ENCODE peak calls at places on chromosomes 11 and 22, in four cellular contexts. One of them, this sample, is unnamed. For H3K4me1 and H3K27me3, the result is how much of the 10 kb centered on the place peaks cover.

GRCh38 chr11:67271548-67272284 is 5.4 kb downstream of the GRK2 start:
- DNase-seq in thoracic aorta: no peak
- DNase-seq in lower lobe of right lung: peak
- DNase-seq in pancreas: no peak
- DNase-seq in this sample: peak

GRCh38 chr22:18109410-18110193 is 1.0 kb upstream of the TUBA8 start:
- DNase-seq in pancreas: no peak
- DNase-seq in lower lobe of right lung: no peak
- DNase-seq in thoracic aorta: no peak
- DNase-seq in this sample: no peak

GRCh38 chr11:125271436-125272064 is 107.0 kb downstream of the PKNOX2 start:
- DNase-seq in thoracic aorta: no peak
- DNase-seq in pancreas: no peak
- DNase-seq in lower lobe of right lung: no peak
- DNase-seq in this sample: no peak

GRCh38 chr11:130171534-130171933 is 12.0 kb downstream of the ST14 start:
- DNase-seq in pancreas: no peak
- DNase-seq in lower lobe of right lung: no peak
- DNase-seq in thoracic aorta: no peak
- DNase-seq in this sample: no peak

GRCh38 chr11:118126082-118126838 is 26.4 kb downstream of the SCN4B start:
- DNase-seq in lower lobe of right lung: no peak
- DNase-seq in pancreas: no peak
- DNase-seq in thoracic aorta: no peak
- DNase-seq in this sample: no peak

GRCh38 chr11:116452447-116452846 is 320.3 kb downstream of the BUD13 start:
- DNase-seq in thoracic aorta: no peak
- DNase-seq in pancreas: no peak
- DNase-seq in lower lobe of right lung: no peak
- DNase-seq in this sample: no peak

GRCh38 chr22:40077646-40078016 is 82.9 kb downstream of the FAM83F start:
- DNase-seq in thoracic aorta: no peak
- DNase-seq in pancreas: no peak
- DNase-seq in lower lobe of right lung: no peak
- DNase-seq in this sample: no peak

GRCh38 chr22:30781271-30781875 is 86.7 kb downstream of the OSBP2 start:
- DNase-seq in pancreas: no peak
- DNase-seq in thoracic aorta: no peak
- DNase-seq in lower lobe of right lung: no peak
- DNase-seq in this sample: no peak

GRCh38 chr11:72672839-72673238 is 1.4 kb downstream of the PDE2A start:
- DNase-seq in thoracic aorta: no peak
- DNase-seq in pancreas: no peak
- DNase-seq in lower lobe of right lung: no peak
- DNase-seq in this sample: no peak

GRCh38 chr11:86150826-86151187 is 81.9 kb upstream of the PICALM start:
- DNase-seq in pancreas: no peak
- DNase-seq in lower lobe of right lung: no peak
- DNase-seq in thoracic aorta: no peak
- DNase-seq in this sample: no peak

GRCh38 chr11:126308271-126308671 is 4.4 kb downstream of the DCPS start:
- DNase-seq in lower lobe of right lung: no peak
- DNase-seq in pancreas: no peak
- DNase-seq in thoracic aorta: no peak
- DNase-seq in this sample: no peak

GRCh38 chr22:45867906-45868555 is 108.9 kb downstream of the WNT7B start:
- DNase-seq in pancreas: no peak
- DNase-seq in thoracic aorta: no peak
- DNase-seq in lower lobe of right lung: no peak
- DNase-seq in this sample: no peak
- H3K4me3 ChIP-seq in pancreas: no peak
- H3K4me3 ChIP-seq in thoracic aorta: no peak
- H3K4me3 ChIP-seq in lower lobe of right lung: peak
- H3K4me3 ChIP-seq in this sample: no peak

GRCh38 chr11:65556470-65557279 is 1.5 kb downstream of the LTBP3 start:
- DNase-seq in thoracic aorta: no peak
- DNase-seq in lower lobe of right lung: no peak
- DNase-seq in pancreas: peak
- DNase-seq in this sample: peak
- H3K4me1 ChIP-seq in thoracic aorta: under half
- H3K4me1 ChIP-seq in lower lobe of right lung: half or more
- H3K4me1 ChIP-seq in pancreas: under half
- H3K4me1 ChIP-seq in this sample: half or more

DNA sequence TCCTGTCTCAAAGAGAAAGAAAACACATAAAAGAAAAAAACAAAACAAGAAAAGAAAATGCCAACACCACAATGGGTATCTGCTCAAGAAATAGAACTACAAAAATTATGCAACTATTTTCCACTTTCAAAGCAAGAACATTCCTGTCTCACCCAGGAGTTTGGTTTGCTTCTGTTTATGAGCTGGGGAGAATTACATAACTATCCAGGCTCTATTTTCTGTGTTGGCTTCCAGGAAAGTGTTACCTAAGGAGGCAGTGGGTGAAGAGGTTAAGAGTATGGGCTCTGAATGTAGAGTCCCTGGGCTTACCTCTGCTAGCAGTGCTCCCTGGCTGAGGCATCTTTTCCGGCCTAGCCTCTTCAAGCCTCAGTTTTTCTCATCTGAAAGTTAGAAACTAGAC is 426.7 kb downstream of the MIAT start:
- DNase-seq in lower lobe of right lung: no peak
- DNase-seq in pancreas: no peak
- DNase-seq in thoracic aorta: no peak
- DNase-seq in this sample: no peak
- H3K27me3 ChIP-seq in lower lobe of right lung: under half
- H3K27me3 ChIP-seq in pancreas: under half
- H3K27me3 ChIP-seq in thoracic aorta: under half
- H3K27me3 ChIP-seq in this sample: under half

GRCh38 chr11:926341-926916 is 759 bp downstream of the AP2A2 start:
- DNase-seq in lower lobe of right lung: no peak
- DNase-seq in thoracic aorta: no peak
- DNase-seq in pancreas: peak
- DNase-seq in this sample: no peak

GRCh38 chr11:923691-924405 is 1.8 kb upstream of the AP2A2 start:
- DNase-seq in thoracic aorta: no peak
- DNase-seq in lower lobe of right lung: peak
- DNase-seq in pancreas: no peak
- DNase-seq in this sample: no peak

GRCh38 chr11:925496-926301 is at the start of gene AP2A2:
- DNase-seq in lower lobe of right lung: peak
- DNase-seq in thoracic aorta: no peak
- DNase-seq in pancreas: peak
- DNase-seq in this sample: peak

GRCh38 chr11:924406-925157 is 1.1 kb upstream of the AP2A2 start:
- DNase-seq in thoracic aorta: no peak
- DNase-seq in pancreas: no peak
- DNase-seq in lower lobe of right lung: peak
- DNase-seq in this sample: no peak

GRCh38 chr11:925158-925495 is 543 bp upstream of the AP2A2 start:
- DNase-seq in thoracic aorta: no peak
- DNase-seq in pancreas: peak
- DNase-seq in lower lobe of right lung: peak
- DNase-seq in this sample: peak
- H3K4me3 ChIP-seq in thoracic aorta: peak
- H3K4me3 ChIP-seq in pancreas: peak
- H3K4me3 ChIP-seq in lower lobe of right lung: peak
- H3K4me3 ChIP-seq in this sample: no peak

DNA sequence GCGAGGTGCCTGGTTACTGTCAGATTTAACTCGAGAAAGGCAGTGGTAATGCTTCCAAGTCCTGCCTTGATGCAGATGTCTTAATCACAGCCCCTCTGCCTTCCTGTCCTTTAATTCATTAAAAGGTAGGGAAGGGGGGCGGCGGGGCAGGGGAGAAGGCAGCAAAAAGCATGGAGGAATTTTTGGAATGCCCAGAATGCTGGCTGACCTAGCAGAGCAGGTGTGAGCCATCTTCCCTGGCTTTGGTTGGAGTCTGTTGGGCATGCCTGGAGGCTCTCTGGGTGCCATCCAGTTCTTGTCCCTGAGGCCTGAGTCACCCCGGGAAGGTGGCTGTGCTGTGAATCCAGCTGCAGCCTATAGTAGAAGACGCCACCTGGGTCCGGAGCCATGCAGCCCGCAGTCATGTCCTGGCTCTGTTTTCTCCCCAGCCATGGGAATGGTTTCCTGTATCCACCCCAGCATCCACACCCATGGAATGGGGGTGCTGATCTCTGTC is 15.6 kb downstream of the KIAA1671 start:
- DNase-seq in lower lobe of right lung: no peak
- DNase-seq in pancreas: no peak
- DNase-seq in thoracic aorta: no peak
- DNase-seq in this sample: no peak
- H3K4me1 ChIP-seq in lower lobe of right lung: under half
- H3K4me1 ChIP-seq in pancreas: under half
- H3K4me1 ChIP-seq in thoracic aorta: under half
- H3K4me1 ChIP-seq in this sample: under half

GRCh38 chr11:71406681-71407080 is 41.5 kb downstream of the DHCR7 start:
- DNase-seq in lower lobe of right lung: no peak
- DNase-seq in pancreas: no peak
- DNase-seq in thoracic aorta: no peak
- DNase-seq in this sample: no peak

GRCh38 chr11:71410363-71410966 is 37.7 kb downstream of the DHCR7 start:
- DNase-seq in thoracic aorta: no peak
- DNase-seq in lower lobe of right lung: no peak
- DNase-seq in pancreas: no peak
- DNase-seq in this sample: no peak

GRCh38 chr11:71404209-71404608 is 44.0 kb downstream of the DHCR7 start:
- DNase-seq in lower lobe of right lung: no peak
- DNase-seq in thoracic aorta: no peak
- DNase-seq in pancreas: no peak
- DNase-seq in this sample: no peak

GRCh38 chr11:71407356-71407755 is 40.8 kb downstream of the DHCR7 start:
- DNase-seq in pancreas: no peak
- DNase-seq in thoracic aorta: no peak
- DNase-seq in lower lobe of right lung: no peak
- DNase-seq in this sample: no peak

DNA sequence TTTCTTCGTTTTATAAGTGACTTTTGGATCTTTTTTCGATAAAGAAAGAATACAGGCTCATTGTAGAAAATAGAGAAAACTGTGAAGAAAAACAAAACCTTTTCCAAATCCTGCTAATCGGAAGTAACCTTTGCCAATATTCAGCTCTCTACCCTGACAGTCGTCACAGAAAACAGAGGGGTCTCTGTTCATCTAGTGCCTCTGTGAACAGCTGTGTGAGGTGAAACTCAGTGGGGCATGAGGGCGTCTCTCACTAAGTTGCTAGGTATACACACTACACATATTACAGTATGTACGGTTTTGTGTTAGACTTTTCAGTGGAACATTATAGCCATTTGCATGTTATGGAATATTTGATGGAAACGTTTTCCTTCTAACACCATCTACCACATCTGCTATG is 39.4 kb downstream of the DHCR7 start:
- DNase-seq in pancreas: no peak
- DNase-seq in thoracic aorta: no peak
- DNase-seq in lower lobe of right lung: no peak
- DNase-seq in this sample: no peak
- H3K27me3 ChIP-seq in pancreas: under half
- H3K27me3 ChIP-seq in thoracic aorta: under half
- H3K27me3 ChIP-seq in lower lobe of right lung: under half
- H3K27me3 ChIP-seq in this sample: under half